ENCODE peak calls at places on chromosomes 1 and 21, in five cellular contexts. Z is activated CD8-positive, alpha-beta memory T cell treated with anti-CD3 and anti-CD28 coated beads for 1 hour; W is osteocyte; P is neuronal stem cell; S is NCI-H345. O is an unnamed sample.
A peak's percentile ranks its signal among the peaks of the same experiment; 100 is the strongest.

GRCh38 chr21:35324372-35325220 is 275.5 kb upstream of the RUNX1 start:
- DNase-seq in Z (no peak), W (no peak), P (no peak), S (no peak), O (no peak)

GRCh38 chr1:167542109-167543032 is 11.2 kb downstream of the CREG1 start:
- DNase-seq in Z (no peak), W (no peak), P (no peak), S (no peak), O (no peak)

GRCh38 chr1:167713330-167714081 is 8.3 kb upstream of the MPZL1 start:
- DNase-seq in Z (no peak), W (peak; percentile 82), P (peak; percentile 32), S (no peak), O (no peak)

GRCh38 chr1:77866296-77866695 is 22.1 kb upstream of the NEXN start:
- DNase-seq in Z (no peak), W (no peak), P (no peak), S (no peak), O (no peak)

GRCh38 chr1:106912146-106912545 is 144.3 kb upstream of the PRMT6 start:
- DNase-seq in Z (no peak), W (no peak), P (no peak), S (no peak), O (no peak)

GRCh38 chr1:31584869-31585735 is 8.8 kb downstream of the TINAGL1 start:
- DNase-seq in Z (no peak), W (peak; percentile 75), P (no peak), S (no peak), O (no peak)

GRCh38 chr1:8182034-8182761 is 135.7 kb upstream of the SLC45A1 start:
- DNase-seq in Z (no peak), W (no peak), P (no peak), S (no peak), O (peak; percentile 29)

GRCh38 chr1:152141971-152142584 is 16.9 kb downstream of the RPTN start:
- DNase-seq in Z (no peak), W (no peak), P (peak; percentile 3), S (peak; percentile 17), O (peak; percentile 21)

GRCh38 chr1:227789042-227789880 is 26.2 kb upstream of the PRSS38 start:
- DNase-seq in Z (no peak), W (peak; percentile 80), P (no peak), S (no peak), O (no peak)

GRCh38 chr21:32687946-32688345 is 39.9 kb downstream of the SYNJ1 start:
- DNase-seq in Z (no peak), W (no peak), P (no peak), S (no peak), O (no peak)

GRCh38 chr1:3442331-3442730 is 12.1 kb upstream of the ARHGEF16 start:
- DNase-seq in Z (no peak), W (no peak), P (no peak), S (no peak), O (no peak)

GRCh38 chr1:77459881-77460280 is 178.1 kb downstream of the AK5 start:
- DNase-seq in Z (no peak), W (no peak), P (no peak), S (no peak), O (no peak)

GRCh38 chr1:180923024-180923841 is 10.5 kb downstream of the KIAA1614 start:
- DNase-seq in Z (no peak), W (no peak), P (peak; percentile 89), S (no peak), O (no peak)

GRCh38 chr1:24884751-24885150 is 45.3 kb downstream of the RUNX3 start:
- DNase-seq in Z (no peak), W (no peak), P (no peak), S (no peak), O (no peak)

GRCh38 chr1:79353224-79353623 is 346.7 kb upstream of the ADGRL4 start:
- DNase-seq in Z (no peak), W (no peak), P (no peak), S (no peak), O (no peak)

GRCh38 chr1:160205242-160205973 is at the start of gene PEA15:
- DNase-seq in Z (peak; percentile 11), W (peak; percentile 90), P (peak; percentile 67), S (peak; percentile 74), O (peak; percentile 52)

O was measured in DMS153.